ENCODE peak calls at places on chromosomes 11 and 22, in five cellular contexts. One of them, this sample, is unnamed.

GRCh38 chr11:132803436-132803835 is 728.9 kb downstream of the OPCML start:
- DNase-seq in HEK293T: no peak
- DNase-seq in GM12878: no peak
- DNase-seq in K562: no peak
- DNase-seq in SK-N-SH: no peak
- DNase-seq in this sample: no peak

GRCh38 chr11:120546312-120547205 is 35.0 kb downstream of the GRIK4 start:
- DNase-seq in HEK293T: no peak
- DNase-seq in GM12878: no peak
- DNase-seq in K562: peak
- DNase-seq in SK-N-SH: no peak
- DNase-seq in this sample: no peak

GRCh38 chr11:35136311-35136710 is 2.7 kb upstream of the CD44 start:
- DNase-seq in HEK293T: no peak
- DNase-seq in GM12878: no peak
- DNase-seq in K562: no peak
- DNase-seq in SK-N-SH: no peak
- DNase-seq in this sample: no peak

GRCh38 chr11:34744511-34744910 is 123.6 kb downstream of the EHF start:
- DNase-seq in HEK293T: no peak
- DNase-seq in GM12878: no peak
- DNase-seq in K562: no peak
- DNase-seq in SK-N-SH: no peak
- DNase-seq in this sample: no peak

GRCh38 chr11:71252434-71252781 is at the start of gene SHANK2:
- DNase-seq in HEK293T: peak
- DNase-seq in GM12878: no peak
- DNase-seq in K562: no peak
- DNase-seq in SK-N-SH: peak
- DNase-seq in this sample: no peak

GRCh38 chr22:23035557-23036277 is 34.6 kb upstream of the GNAZ start:
- DNase-seq in HEK293T: no peak
- DNase-seq in GM12878: peak
- DNase-seq in K562: no peak
- DNase-seq in SK-N-SH: no peak
- DNase-seq in this sample: no peak

GRCh38 chr11:93279911-93280347 is 50.6 kb upstream of the DEUP1 start:
- DNase-seq in HEK293T: peak
- DNase-seq in GM12878: peak
- DNase-seq in K562: no peak
- DNase-seq in SK-N-SH: no peak
- DNase-seq in this sample: no peak

GRCh38 chr11:119316729-119317591 is at the start of gene MCAM:
- DNase-seq in HEK293T: peak
- DNase-seq in GM12878: no peak
- DNase-seq in K562: peak
- DNase-seq in SK-N-SH: peak
- DNase-seq in this sample: peak

GRCh38 chr11:124752471-124753100 is 531 bp upstream of the VSIG2 start:
- DNase-seq in HEK293T: no peak
- DNase-seq in GM12878: no peak
- DNase-seq in K562: no peak
- DNase-seq in SK-N-SH: peak
- DNase-seq in this sample: no peak

GRCh38 chr11:45664376-45665205 is 831 bp downstream of the CHST1 start:
- DNase-seq in HEK293T: peak
- DNase-seq in GM12878: no peak
- DNase-seq in K562: no peak
- DNase-seq in SK-N-SH: peak
- DNase-seq in this sample: no peak

GRCh38 chr11:32297629-32298028 is 137.7 kb downstream of the WT1 start:
- DNase-seq in HEK293T: peak
- DNase-seq in GM12878: no peak
- DNase-seq in K562: peak
- DNase-seq in SK-N-SH: peak
- DNase-seq in this sample: no peak

GRCh38 chr22:19555651-19556050 is 31.4 kb upstream of the CLDN5 start:
- DNase-seq in HEK293T: no peak
- DNase-seq in GM12878: no peak
- DNase-seq in K562: no peak
- DNase-seq in SK-N-SH: no peak
- DNase-seq in this sample: no peak

GRCh38 chr11:95318459-95318858 is 87.5 kb upstream of the SESN3 start:
- DNase-seq in HEK293T: no peak
- DNase-seq in GM12878: no peak
- DNase-seq in K562: no peak
- DNase-seq in SK-N-SH: peak
- DNase-seq in this sample: no peak

GRCh38 chr11:63609971-63610580 is 4.2 kb downstream of the PLAAT3 start:
- DNase-seq in HEK293T: no peak
- DNase-seq in GM12878: no peak
- DNase-seq in K562: no peak
- DNase-seq in SK-N-SH: no peak
- DNase-seq in this sample: no peak

GRCh38 chr22:21031545-21032036 is 770 bp downstream of the SLC7A4 start:
- DNase-seq in HEK293T: no peak
- DNase-seq in GM12878: no peak
- DNase-seq in K562: no peak
- DNase-seq in SK-N-SH: no peak
- DNase-seq in this sample: no peak

GRCh38 chr11:2927851-2928604 is 1.2 kb downstream of the PHLDA2 start:
- DNase-seq in HEK293T: no peak
- DNase-seq in GM12878: no peak
- DNase-seq in K562: peak
- DNase-seq in SK-N-SH: peak
- DNase-seq in this sample: no peak

GRCh38 chr22:42344391-42344861 is 74.0 kb upstream of the TCF20 start:
- DNase-seq in HEK293T: no peak
- DNase-seq in GM12878: no peak
- DNase-seq in K562: no peak
- DNase-seq in SK-N-SH: no peak
- DNase-seq in this sample: no peak

GRCh38 chr11:103175461-103176129 is 66.4 kb downstream of the DYNC2H1 start:
- DNase-seq in HEK293T: no peak
- DNase-seq in GM12878: no peak
- DNase-seq in K562: no peak
- DNase-seq in SK-N-SH: no peak
- DNase-seq in this sample: no peak

GRCh38 chr11:61683961-61684869 is 4.0 kb downstream of the DAGLA start:
- DNase-seq in HEK293T: no peak
- DNase-seq in GM12878: no peak
- DNase-seq in K562: peak
- DNase-seq in SK-N-SH: no peak
- DNase-seq in this sample: no peak

GRCh38 chr22:37082251-37082650 is 27.3 kb downstream of the TMPRSS6 start:
- DNase-seq in HEK293T: no peak
- DNase-seq in GM12878: no peak
- DNase-seq in K562: peak
- DNase-seq in SK-N-SH: no peak
- DNase-seq in this sample: no peak

GRCh38 chr11:20247540-20248138 is 87.4 kb upstream of the DBX1 start:
- DNase-seq in HEK293T: no peak
- DNase-seq in GM12878: no peak
- DNase-seq in K562: no peak
- DNase-seq in SK-N-SH: no peak
- DNase-seq in this sample: no peak

GRCh38 chr22:20549232-20549841 is 41.9 kb downstream of the MED15 start:
- DNase-seq in HEK293T: no peak
- DNase-seq in GM12878: no peak
- DNase-seq in K562: peak
- DNase-seq in SK-N-SH: no peak
- DNase-seq in this sample: no peak

GRCh38 chr11:73203790-73204189 is 14.3 kb upstream of the P2RY2 start:
- DNase-seq in HEK293T: no peak
- DNase-seq in GM12878: no peak
- DNase-seq in K562: no peak
- DNase-seq in SK-N-SH: no peak
- DNase-seq in this sample: no peak

GRCh38 chr11:83540112-83540675 is 254.0 kb upstream of the CCDC90B start:
- DNase-seq in HEK293T: no peak
- DNase-seq in GM12878: no peak
- DNase-seq in K562: no peak
- DNase-seq in SK-N-SH: no peak
- DNase-seq in this sample: no peak

GRCh38 chr11:107696140-107696539 is 15.7 kb downstream of the SLN start:
- DNase-seq in HEK293T: no peak
- DNase-seq in GM12878: no peak
- DNase-seq in K562: no peak
- DNase-seq in SK-N-SH: no peak
- DNase-seq in this sample: no peak

GRCh38 chr11:16902979-16903378 is 111.2 kb downstream of the PLEKHA7 start:
- DNase-seq in HEK293T: no peak
- DNase-seq in GM12878: peak
- DNase-seq in K562: no peak
- DNase-seq in SK-N-SH: no peak
- DNase-seq in this sample: no peak

GRCh38 chr11:57800444-57801184 is 39.0 kb downstream of the CTNND1 start:
- DNase-seq in HEK293T: peak
- DNase-seq in GM12878: peak
- DNase-seq in K562: peak
- DNase-seq in SK-N-SH: peak
- DNase-seq in this sample: peak

GRCh38 chr11:107791343-107792048 is 67.1 kb downstream of the SLC35F2 start:
- DNase-seq in HEK293T: no peak
- DNase-seq in GM12878: no peak
- DNase-seq in K562: no peak
- DNase-seq in SK-N-SH: no peak
- DNase-seq in this sample: no peak

GRCh38 chr11:33256031-33256807 is 962 bp upstream of the HIPK3 start:
- DNase-seq in HEK293T: no peak
- DNase-seq in GM12878: no peak
- DNase-seq in K562: no peak
- DNase-seq in SK-N-SH: peak
- DNase-seq in this sample: no peak

GRCh38 chr22:46073683-46074504 is 76.4 kb upstream of the PPARA start:
- DNase-seq in HEK293T: no peak
- DNase-seq in GM12878: no peak
- DNase-seq in K562: no peak
- DNase-seq in SK-N-SH: no peak
- DNase-seq in this sample: no peak
- TF ChIP-seq FOXM1 in HEK293T: no peak
- TF ChIP-seq FOXM1 in GM12878: no peak
- TF ChIP-seq FOXM1 in K562: no peak
- TF ChIP-seq FOXM1 in SK-N-SH: no peak
- TF ChIP-seq FOXM1 in this sample: no peak

DNA sequence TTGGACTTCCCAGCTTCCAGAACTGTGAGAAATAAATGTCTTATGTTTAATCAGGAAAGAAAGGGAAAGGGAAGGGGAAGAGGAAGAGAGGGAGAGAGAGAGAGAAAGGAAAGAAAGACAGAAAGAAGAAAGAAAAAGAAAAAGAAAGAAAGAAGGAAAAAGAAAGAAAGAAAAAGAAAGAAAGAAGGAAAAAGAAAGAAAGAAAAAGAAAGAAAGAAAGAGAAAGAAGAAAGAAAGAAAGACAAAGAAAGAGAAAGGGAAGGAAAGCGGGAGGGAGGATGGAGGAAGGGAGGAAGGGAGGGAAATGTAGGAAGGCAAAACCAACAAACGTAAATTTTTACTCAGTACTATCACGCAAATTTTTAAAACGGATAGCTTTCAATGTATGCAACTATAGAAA is 2281.8 kb downstream of the LRRC4C start:
- DNase-seq in HEK293T: no peak
- DNase-seq in GM12878: no peak
- DNase-seq in K562: no peak
- DNase-seq in SK-N-SH: no peak
- DNase-seq in this sample: no peak
- TF ChIP-seq FOXM1 in HEK293T: no peak
- TF ChIP-seq FOXM1 in GM12878: no peak
- TF ChIP-seq FOXM1 in K562: no peak
- TF ChIP-seq FOXM1 in SK-N-SH: no peak
- TF ChIP-seq FOXM1 in this sample: no peak

GRCh38 chr11:68890490-68891231 is 13.0 kb downstream of the MRPL21 start:
- DNase-seq in HEK293T: no peak
- DNase-seq in GM12878: no peak
- DNase-seq in K562: no peak
- DNase-seq in SK-N-SH: peak
- DNase-seq in this sample: no peak

GRCh38 chr11:68892576-68892975 is 11.1 kb downstream of the MRPL21 start:
- DNase-seq in HEK293T: no peak
- DNase-seq in GM12878: no peak
- DNase-seq in K562: no peak
- DNase-seq in SK-N-SH: no peak
- DNase-seq in this sample: no peak

GRCh38 chr11:68891356-68891948 is 12.2 kb downstream of the MRPL21 start:
- DNase-seq in HEK293T: no peak
- DNase-seq in GM12878: no peak
- DNase-seq in K562: no peak
- DNase-seq in SK-N-SH: no peak
- DNase-seq in this sample: no peak

GRCh38 chr11:68893282-68893681 is 10.3 kb downstream of the MRPL21 start:
- DNase-seq in HEK293T: no peak
- DNase-seq in GM12878: no peak
- DNase-seq in K562: no peak
- DNase-seq in SK-N-SH: no peak
- DNase-seq in this sample: no peak

GRCh38 chr11:68889948-68890446 is 13.6 kb downstream of the MRPL21 start:
- DNase-seq in HEK293T: peak
- DNase-seq in GM12878: no peak
- DNase-seq in K562: peak
- DNase-seq in SK-N-SH: peak
- DNase-seq in this sample: no peak
- TF ChIP-seq FOXM1 in HEK293T: no peak
- TF ChIP-seq FOXM1 in GM12878: no peak
- TF ChIP-seq FOXM1 in K562: no peak
- TF ChIP-seq FOXM1 in SK-N-SH: no peak
- TF ChIP-seq FOXM1 in this sample: no peak

DNA sequence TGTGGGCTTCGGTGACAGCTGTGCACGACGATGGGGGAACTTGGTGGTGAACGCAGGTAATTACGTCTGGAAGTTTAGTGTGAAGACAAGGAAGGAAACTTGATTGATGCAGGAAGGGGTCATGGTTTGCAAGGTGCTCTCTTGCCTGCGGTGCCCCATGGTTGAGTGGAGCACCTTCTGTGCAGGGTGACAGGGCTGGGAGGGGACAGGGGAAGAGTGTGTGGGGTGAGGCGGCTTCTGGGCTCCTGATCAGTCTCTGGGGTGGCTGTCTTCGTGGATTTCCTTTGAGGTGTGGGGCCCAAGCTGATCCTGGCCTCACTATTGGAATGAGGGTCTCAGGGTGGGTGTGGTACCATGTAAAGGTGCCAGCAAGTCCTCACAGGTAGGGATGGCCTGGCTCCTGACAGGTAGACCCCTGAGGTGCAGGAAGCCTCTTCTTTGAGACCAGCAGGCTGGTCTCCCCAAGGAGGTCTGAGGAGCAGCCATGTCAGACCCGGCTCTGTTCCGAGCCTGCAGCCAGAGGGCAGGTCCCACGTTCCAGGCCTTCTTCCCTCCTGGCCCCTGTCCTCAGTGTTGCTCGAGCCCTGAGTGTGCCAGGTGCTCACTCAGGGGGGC is 1020.1 kb downstream of the TBC1D22A start:
- DNase-seq in HEK293T: no peak
- DNase-seq in GM12878: no peak
- DNase-seq in K562: no peak
- DNase-seq in SK-N-SH: no peak
- DNase-seq in this sample: no peak
- TF ChIP-seq FOXM1 in HEK293T: no peak
- TF ChIP-seq FOXM1 in GM12878: no peak
- TF ChIP-seq FOXM1 in K562: no peak
- TF ChIP-seq FOXM1 in SK-N-SH: no peak
- TF ChIP-seq FOXM1 in this sample: no peak